ENCODE peak calls at places on chromosomes 7 and 10, in four cellular contexts. V is DMS79 treated with DMSO at 0.1 percent for 48 hours, E is left colon, M is PC-9. X is an unnamed sample.

GRCh38 chr7:116873619-116874018 is 11.2 kb downstream of the CAPZA2 start:
- DNase-seq in V (no peak), E (no peak), M (no peak), X (no peak)

GRCh38 chr7:2231992-2232765 is 566 bp downstream of the MAD1L1 start:
- DNase-seq in V (peak), E (no peak), M (no peak), X (peak)

GRCh38 chr7:43693687-43694398 is 35.5 kb downstream of the COA1 start:
- DNase-seq in V (no peak), E (no peak), M (peak), X (no peak)

GRCh38 chr7:73769481-73770001 is 529 bp downstream of the CLDN3 start:
- DNase-seq in V (peak), E (no peak), M (no peak), X (no peak)

GRCh38 chr10:62049815-62050626 is 148.5 kb downstream of the ARID5B start:
- DNase-seq in V (no peak), E (no peak), M (no peak), X (peak)

GRCh38 chr10:80372675-80373074 is 16.1 kb downstream of the DYDC2 start:
- DNase-seq in V (no peak), E (no peak), M (no peak), X (no peak)

GRCh38 chr7:3682028-3682712 is 381.1 kb downstream of the SDK1 start:
- DNase-seq in V (no peak), E (no peak), M (no peak), X (no peak)

GRCh38 chr10:15238553-15239335 is 70.3 kb upstream of the NMT2 start:
- DNase-seq in V (peak), E (no peak), M (no peak), X (no peak)

GRCh38 chr10:70886921-70887665 is 1.3 kb downstream of the PCBD1 start:
- DNase-seq in V (no peak), E (no peak), M (no peak), X (no peak)

GRCh38 chr7:44286182-44286617 is 39.2 kb downstream of the CAMK2B start:
- DNase-seq in V (no peak), E (peak), M (no peak), X (no peak)

GRCh38 chr10:93390691-93391090 is 91.4 kb downstream of the MYOF start:
- DNase-seq in V (no peak), E (no peak), M (no peak), X (no peak)